ENCODE peak calls at places on chromosomes 13 and 19, in nine cellular contexts. W is T follicular helper cell, J is amniotic epithelial cell, R is left kidney, F is GM06990, H is AG04450, T is NCI-H460, N is NCI-H2171 treated with DMSO at 0.1 percent for 48 hours, I is non-pigmented ciliary epithelial cell. Q is an unnamed sample.

GRCh38 chr19:54674021-54674617 is 11.3 kb downstream of the LILRB4 start:
- DNase-seq in J (peak), I (no peak), H (no peak), F (no peak), R (peak), N (peak), T (peak), W (no peak), Q (peak)

GRCh38 chr19:47544075-47544474 is 28.9 kb downstream of the ZNF541 start:
- DNase-seq in T (no peak), N (no peak), W (no peak), H (no peak), J (no peak), R (no peak), I (no peak), F (no peak), Q (no peak)

GRCh38 chr13:78238911-78239310 is 320.3 kb upstream of the EDNRB start:
- DNase-seq in H (no peak), T (no peak), I (no peak), W (no peak), R (no peak), J (peak), N (no peak), F (no peak), Q (no peak)

GRCh38 chr13:113900646-113901045 is 36.8 kb upstream of the GAS6 start:
- DNase-seq in J (no peak), W (no peak), N (no peak), T (no peak), I (no peak), R (no peak), H (no peak), F (no peak), Q (no peak)

GRCh38 chr19:6048348-6048747 is 62.0 kb downstream of the RFX2 start:
- DNase-seq in F (no peak), J (no peak), I (no peak), T (no peak), H (no peak), N (no peak), R (no peak), W (no peak), Q (no peak)

GRCh38 chr13:53513199-53513598 is 484.6 kb downstream of the OLFM4 start:
- DNase-seq in N (no peak), F (no peak), W (no peak), H (no peak), I (no peak), R (no peak), J (no peak), T (no peak), Q (no peak)

GRCh38 chr13:77832339-77833100 is 86.1 kb downstream of the EDNRB start:
- DNase-seq in W (no peak), H (no peak), T (no peak), F (no peak), N (no peak), R (no peak), I (no peak), J (no peak), Q (peak)

GRCh38 chr13:45341799-45342584 is 1.0 kb upstream of the TPT1 start:
- DNase-seq in W (no peak), H (no peak), I (no peak), N (no peak), J (peak), R (peak), F (no peak), T (no peak), Q (peak)

GRCh38 chr13:110289661-110290060 is 17.3 kb downstream of the COL4A1 start:
- DNase-seq in F (no peak), W (no peak), I (no peak), T (no peak), H (no peak), J (no peak), N (no peak), R (no peak), Q (no peak)

GRCh38 chr13:97339019-97339988 is 94.7 kb upstream of the RAP2A start:
- DNase-seq in N (no peak), F (no peak), T (no peak), R (peak), I (peak), J (peak), H (peak), W (no peak), Q (peak)

GRCh38 chr19:48896191-48896720 is 2.3 kb downstream of the TULP2 start:
- DNase-seq in W (no peak), H (no peak), I (no peak), N (no peak), T (no peak), J (no peak), R (peak), F (no peak), Q (peak)